ENCODE peak calls at places on chromosome 14, in four cellular contexts. One of them, this sample, is unnamed.

GRCh38 chr14:38286481-38286880 is 30.6 kb upstream of the CLEC14A start:
- DNase-seq in transverse colon: no peak
- DNase-seq in sigmoid colon: no peak
- DNase-seq in HCT116: no peak
- DNase-seq in this sample: no peak

GRCh38 chr14:54818201-54819133 is 84.2 kb downstream of the GCH1 start:
- DNase-seq in transverse colon: peak; percentile 24
- DNase-seq in HCT116: no peak
- DNase-seq in sigmoid colon: no peak
- DNase-seq in this sample: no peak

GRCh38 chr14:57976701-57977100 is 110.8 kb upstream of the SLC35F4 start:
- DNase-seq in HCT116: no peak
- DNase-seq in transverse colon: no peak
- DNase-seq in sigmoid colon: no peak
- DNase-seq in this sample: no peak

GRCh38 chr14:31829256-31829923 is 247.7 kb upstream of the ARHGAP5 start:
- DNase-seq in transverse colon: no peak
- DNase-seq in sigmoid colon: no peak
- DNase-seq in HCT116: no peak
- DNase-seq in this sample: no peak

GRCh38 chr14:89134640-89135039 is 282.4 kb downstream of the FOXN3 start:
- DNase-seq in transverse colon: no peak
- DNase-seq in sigmoid colon: no peak
- DNase-seq in HCT116: no peak
- DNase-seq in this sample: no peak

GRCh38 chr14:36511981-36512584 is 7.9 kb downstream of the NKX2-1 start:
- DNase-seq in transverse colon: no peak
- DNase-seq in sigmoid colon: no peak
- DNase-seq in HCT116: no peak
- DNase-seq in this sample: no peak

GRCh38 chr14:49972199-49972671 is 79.4 kb downstream of the ARF6 start:
- DNase-seq in HCT116: no peak
- DNase-seq in transverse colon: peak; percentile 67
- DNase-seq in sigmoid colon: no peak
- DNase-seq in this sample: peak; percentile 60

GRCh38 chr14:71474291-71474690 is 457.9 kb upstream of the RGS6 start:
- DNase-seq in sigmoid colon: no peak
- DNase-seq in transverse colon: no peak
- DNase-seq in HCT116: no peak
- DNase-seq in this sample: no peak

GRCh38 chr14:89921896-89922548 is 32.5 kb downstream of the EFCAB11 start:
- DNase-seq in HCT116: no peak
- DNase-seq in transverse colon: no peak
- DNase-seq in sigmoid colon: no peak
- DNase-seq in this sample: no peak

GRCh38 chr14:63209160-63209559 is 4.9 kb downstream of the RHOJ start:
- DNase-seq in HCT116: no peak
- DNase-seq in transverse colon: no peak
- DNase-seq in sigmoid colon: no peak
- DNase-seq in this sample: no peak

GRCh38 chr14:64200170-64200569 is 94.0 kb downstream of the ESR2 start:
- DNase-seq in HCT116: no peak
- DNase-seq in transverse colon: no peak
- DNase-seq in sigmoid colon: no peak
- DNase-seq in this sample: no peak

GRCh38 chr14:44701563-44702263 is 194.6 kb upstream of the FSCB start:
- DNase-seq in sigmoid colon: no peak
- DNase-seq in transverse colon: no peak
- DNase-seq in HCT116: no peak
- DNase-seq in this sample: no peak

GRCh38 chr14:81137316-81137715 is 83.4 kb downstream of the GTF2A1 start:
- DNase-seq in HCT116: no peak
- DNase-seq in transverse colon: no peak
- DNase-seq in sigmoid colon: no peak
- DNase-seq in this sample: no peak

GRCh38 chr14:89267163-89267562 is 149.9 kb downstream of the FOXN3 start:
- DNase-seq in sigmoid colon: no peak
- DNase-seq in transverse colon: no peak
- DNase-seq in HCT116: no peak
- DNase-seq in this sample: no peak

GRCh38 chr14:103141117-103141796 is 18.0 kb downstream of the TNFAIP2 start:
- DNase-seq in transverse colon: peak; percentile 63
- DNase-seq in HCT116: peak; percentile 73
- DNase-seq in sigmoid colon: no peak
- DNase-seq in this sample: no peak

GRCh38 chr14:24630872-24631477 is 3.0 kb downstream of the GZMB start:
- DNase-seq in transverse colon: peak; percentile 16
- DNase-seq in sigmoid colon: no peak
- DNase-seq in HCT116: no peak
- DNase-seq in this sample: no peak

GRCh38 chr14:94051115-94051514 is 25.0 kb downstream of the OTUB2 start:
- DNase-seq in HCT116: no peak
- DNase-seq in transverse colon: peak; percentile 56
- DNase-seq in sigmoid colon: peak; percentile 81
- DNase-seq in this sample: peak; percentile 50

GRCh38 chr14:69693145-69693544 is 73.8 kb upstream of the SRSF5 start:
- DNase-seq in HCT116: no peak
- DNase-seq in transverse colon: peak; percentile 61
- DNase-seq in sigmoid colon: no peak
- DNase-seq in this sample: no peak
- TF ChIP-seq POLR2AphosphoS5 in HCT116: no peak
- TF ChIP-seq POLR2AphosphoS5 in transverse colon: no peak
- TF ChIP-seq POLR2AphosphoS5 in sigmoid colon: no peak
- TF ChIP-seq POLR2AphosphoS5 in this sample: no peak

DNA sequence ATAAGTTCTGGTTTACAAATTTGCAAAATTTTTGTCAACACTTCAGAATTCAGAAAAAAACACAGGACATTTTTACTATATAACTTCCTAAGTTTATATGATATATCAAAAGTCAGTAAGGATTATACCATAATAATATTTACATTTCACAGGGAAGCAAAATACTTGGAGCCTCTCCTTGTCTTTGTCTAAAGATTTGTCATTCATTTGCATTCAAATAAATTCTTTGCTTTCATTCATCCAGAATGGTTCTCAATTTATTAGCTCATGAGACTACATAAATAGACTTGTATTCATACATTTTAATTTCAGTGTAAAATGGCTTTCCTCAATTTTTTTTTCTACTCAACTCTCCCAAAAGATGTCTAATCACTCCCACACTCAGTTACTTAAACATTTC is 96.4 kb downstream of the SLC38A6 start:
- DNase-seq in transverse colon: no peak
- DNase-seq in sigmoid colon: no peak
- DNase-seq in HCT116: no peak
- DNase-seq in this sample: no peak
- TF ChIP-seq CTCF in transverse colon: no peak
- TF ChIP-seq CTCF in sigmoid colon: no peak
- TF ChIP-seq CTCF in HCT116: no peak
- TF ChIP-seq CTCF in this sample: no peak

GRCh38 chr14:104158827-104159798 is 20.7 kb downstream of the KIF26A start:
- DNase-seq in transverse colon: no peak
- DNase-seq in HCT116: no peak
- DNase-seq in sigmoid colon: no peak
- DNase-seq in this sample: no peak
- H3K4me1 ChIP-seq in transverse colon: no peaks in the 10 kb centered on the region
- H3K4me1 ChIP-seq in HCT116: no peaks in the 10 kb centered on the region
- H3K4me1 ChIP-seq in sigmoid colon: no peaks in the 10 kb centered on the region
- H3K4me1 ChIP-seq in this sample: no peaks in the 10 kb centered on the region

GRCh38 chr14:76354310-76354709 is 21.6 kb upstream of the ESRRB start:
- DNase-seq in sigmoid colon: no peak
- DNase-seq in transverse colon: no peak
- DNase-seq in HCT116: no peak
- DNase-seq in this sample: no peak

GRCh38 chr14:76349993-76350392 is 25.9 kb upstream of the ESRRB start:
- DNase-seq in sigmoid colon: no peak
- DNase-seq in transverse colon: no peak
- DNase-seq in HCT116: no peak
- DNase-seq in this sample: no peak

GRCh38 chr14:76351941-76352340 is 24.0 kb upstream of the ESRRB start:
- DNase-seq in transverse colon: no peak
- DNase-seq in HCT116: no peak
- DNase-seq in sigmoid colon: no peak
- DNase-seq in this sample: no peak

GRCh38 chr14:76350671-76351070 is 25.3 kb upstream of the ESRRB start:
- DNase-seq in transverse colon: no peak
- DNase-seq in sigmoid colon: no peak
- DNase-seq in HCT116: no peak
- DNase-seq in this sample: no peak

GRCh38 chr14:76352639-76353281 is 23.2 kb upstream of the ESRRB start:
- DNase-seq in sigmoid colon: no peak
- DNase-seq in HCT116: no peak
- DNase-seq in transverse colon: peak; percentile 20
- DNase-seq in this sample: no peak
- TF ChIP-seq POLR2AphosphoS5 in sigmoid colon: no peak
- TF ChIP-seq POLR2AphosphoS5 in HCT116: no peak
- TF ChIP-seq POLR2AphosphoS5 in transverse colon: no peak
- TF ChIP-seq POLR2AphosphoS5 in this sample: no peak

GRCh38 chr14:99201351-99202073 is 70.5 kb downstream of the BCL11B start:
- DNase-seq in HCT116: no peak
- DNase-seq in transverse colon: no peak
- DNase-seq in sigmoid colon: no peak
- DNase-seq in this sample: no peak
- TF ChIP-seq CTCF in HCT116: no peak
- TF ChIP-seq CTCF in transverse colon: no peak
- TF ChIP-seq CTCF in sigmoid colon: no peak
- TF ChIP-seq CTCF in this sample: no peak

GRCh38 chr14:74492413-74493342 is at the start of gene NPC2:
- DNase-seq in transverse colon: no peak
- DNase-seq in sigmoid colon: no peak
- DNase-seq in HCT116: no peak
- DNase-seq in this sample: no peak
- H3K4me1 ChIP-seq in transverse colon: peaks cover 24% of the 10 kb centered on the region
- H3K4me1 ChIP-seq in sigmoid colon: peaks cover 28% of the 10 kb centered on the region
- H3K4me1 ChIP-seq in HCT116: peaks cover 60% of the 10 kb centered on the region
- H3K4me1 ChIP-seq in this sample: no peaks in the 10 kb centered on the region

DNA sequence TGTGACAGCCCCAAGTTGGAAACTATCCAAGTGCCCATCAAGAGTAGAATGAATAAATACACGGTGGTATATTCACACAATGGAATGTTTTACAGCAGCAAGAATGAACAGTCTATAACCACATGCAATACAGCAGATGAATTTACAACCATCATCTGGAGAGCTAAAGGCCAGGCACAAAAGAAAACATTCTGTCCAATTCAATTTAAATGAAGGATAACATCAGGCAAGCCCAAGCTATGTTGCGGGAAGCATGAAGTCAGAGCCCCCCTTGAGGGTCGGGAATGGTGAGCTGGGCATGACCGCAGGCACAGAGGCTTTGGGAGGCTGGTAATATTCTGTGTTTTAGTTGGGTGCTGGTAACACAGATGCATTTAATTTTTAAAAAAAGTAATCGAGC is 76.0 kb downstream of the SYNE3 start:
- DNase-seq in HCT116: no peak
- DNase-seq in transverse colon: no peak
- DNase-seq in sigmoid colon: no peak
- DNase-seq in this sample: no peak
- TF ChIP-seq POLR2AphosphoS5 in HCT116: no peak
- TF ChIP-seq POLR2AphosphoS5 in transverse colon: no peak
- TF ChIP-seq POLR2AphosphoS5 in sigmoid colon: no peak
- TF ChIP-seq POLR2AphosphoS5 in this sample: no peak

GRCh38 chr14:35140718-35141581 is 18.6 kb downstream of the PRORP start:
- DNase-seq in HCT116: no peak
- DNase-seq in transverse colon: no peak
- DNase-seq in sigmoid colon: no peak
- DNase-seq in this sample: no peak
- TF ChIP-seq CTCF in HCT116: peak; percentile 46
- TF ChIP-seq CTCF in transverse colon: peak; percentile 63
- TF ChIP-seq CTCF in sigmoid colon: peak; percentile 8
- TF ChIP-seq CTCF in this sample: no peak

GRCh38 chr14:76919811-76920571 is 93.8 kb downstream of the LRRC74A start:
- DNase-seq in transverse colon: peak; percentile 35
- DNase-seq in sigmoid colon: peak; percentile 73
- DNase-seq in HCT116: no peak
- DNase-seq in this sample: no peak

GRCh38 chr14:76919431-76919810 is 93.2 kb downstream of the LRRC74A start:
- DNase-seq in sigmoid colon: no peak
- DNase-seq in HCT116: no peak
- DNase-seq in transverse colon: no peak
- DNase-seq in this sample: no peak

GRCh38 chr14:76918751-76919421 is 92.7 kb downstream of the LRRC74A start:
- DNase-seq in transverse colon: peak; percentile 89
- DNase-seq in sigmoid colon: peak; percentile 99
- DNase-seq in HCT116: peak; percentile 73
- DNase-seq in this sample: peak; percentile 95

GRCh38 chr14:76922092-76922491 is 95.9 kb downstream of the LRRC74A start:
- DNase-seq in transverse colon: no peak
- DNase-seq in HCT116: no peak
- DNase-seq in sigmoid colon: no peak
- DNase-seq in this sample: no peak

GRCh38 chr14:76920572-76921175 is 94.5 kb downstream of the LRRC74A start:
- DNase-seq in sigmoid colon: no peak
- DNase-seq in transverse colon: no peak
- DNase-seq in HCT116: no peak
- DNase-seq in this sample: no peak
- H3K4me1 ChIP-seq in sigmoid colon: peaks cover 50% of the 10 kb centered on the region
- H3K4me1 ChIP-seq in transverse colon: peaks cover 39% of the 10 kb centered on the region
- H3K4me1 ChIP-seq in HCT116: peaks cover 67% of the 10 kb centered on the region
- H3K4me1 ChIP-seq in this sample: peaks cover 24% of the 10 kb centered on the region

This sample was measured in breast epithelium.